ENCODE peak calls at places on chromosomes 13 and 19, in eight cellular contexts. Z is PC-3; X is left ventricle myocardium inferior; S is brain microvascular endothelial cell; B is uterus; M is CD8-positive, alpha-beta T cell; A is mucosa of descending colon; C is dorsolateral prefrontal cortex. L is an unnamed sample.

GRCh38 chr19:30671622-30672051 is 299.5 kb downstream of the ZNF536 start:
- DNase-seq in Z (no peak), X (peak), S (no peak), B (no peak), M (no peak), A (no peak), C (no peak), L (no peak)

GRCh38 chr19:30375651-30376050 is 3.5 kb downstream of the ZNF536 start:
- DNase-seq in Z (no peak), X (no peak), S (no peak), B (no peak), M (no peak), A (no peak), C (no peak), L (no peak)

GRCh38 chr19:33998739-33999345 is 173.5 kb upstream of the LSM14A start:
- DNase-seq in Z (peak), X (no peak), S (no peak), B (no peak), M (no peak), A (no peak), C (no peak), L (peak)

GRCh38 chr13:52726258-52726657 is 13.4 kb downstream of the CNMD start:
- DNase-seq in Z (no peak), X (no peak), S (no peak), B (no peak), M (no peak), A (no peak), C (no peak), L (no peak)

GRCh38 chr13:110340812-110341444 is 33.8 kb downstream of the COL4A2 start:
- DNase-seq in Z (no peak), X (peak), S (peak), B (peak), M (peak), A (peak), C (no peak), L (peak)

GRCh38 chr13:105962080-105962479 is 573.4 kb downstream of the EFNB2 start:
- DNase-seq in Z (no peak), X (no peak), S (no peak), B (no peak), M (no peak), A (no peak), C (no peak), L (no peak)

GRCh38 chr19:38675611-38676010 is 28.2 kb downstream of the ACTN4 start:
- DNase-seq in Z (no peak), X (no peak), S (no peak), B (no peak), M (no peak), A (no peak), C (no peak), L (no peak)

GRCh38 chr13:39501711-39502324 is 101.2 kb downstream of the LHFPL6 start:
- DNase-seq in Z (no peak), X (peak), S (no peak), B (no peak), M (no peak), A (no peak), C (no peak), L (no peak)

GRCh38 chr13:25118371-25118770 is 22.4 kb downstream of the PABPC3 start:
- DNase-seq in Z (no peak), X (no peak), S (no peak), B (no peak), M (no peak), A (no peak), C (no peak), L (no peak)

GRCh38 chr19:43574424-43575155 is 737 bp downstream of the XRCC1 start:
- DNase-seq in Z (no peak), X (no peak), S (peak), B (no peak), M (no peak), A (no peak), C (no peak), L (peak)

GRCh38 chr19:43575955-43576451 is 402 bp downstream of the PINLYP start:
- DNase-seq in Z (no peak), X (no peak), S (no peak), B (no peak), M (no peak), A (peak), C (no peak), L (no peak)

GRCh38 chr19:43578787-43579186 is 3.2 kb downstream of the PINLYP start:
- DNase-seq in Z (no peak), X (no peak), S (no peak), B (no peak), M (no peak), A (no peak), C (no peak), L (no peak)

GRCh38 chr19:43575156-43575950 is at the start of the genes PINLYP and XRCC1:
- DNase-seq in Z (peak), X (peak), S (peak), B (peak), M (peak), A (peak), C (peak), L (peak)

GRCh38 chr19:43576479-43576878 is 878 bp downstream of the PINLYP start:
- DNase-seq in Z (no peak), X (no peak), S (no peak), B (no peak), M (no peak), A (no peak), C (no peak), L (peak)
- H3K4me3 ChIP-seq in Z (no peak), X (no peak), S (no peak), B (no peak), M (no peak), A (no peak), C (no peak), L (peak)

GRCh38 chr19:35090160-35090794 is 25.3 kb upstream of the FXYD3 start:
- DNase-seq in Z (peak), X (no peak), S (peak), B (peak), M (peak), A (no peak), C (no peak), L (peak)

GRCh38 chr19:35088514-35088913 is 27.1 kb upstream of the FXYD3 start:
- DNase-seq in Z (peak), X (no peak), S (peak), B (no peak), M (no peak), A (no peak), C (no peak), L (peak)

GRCh38 chr19:35093430-35093829 is 22.2 kb upstream of the FXYD3 start:
- DNase-seq in Z (no peak), X (no peak), S (no peak), B (no peak), M (no peak), A (no peak), C (no peak), L (no peak)

GRCh38 chr19:35089554-35089953 is 26.1 kb upstream of the FXYD3 start:
- DNase-seq in Z (no peak), X (no peak), S (no peak), B (no peak), M (no peak), A (no peak), C (no peak), L (no peak)

DNA sequence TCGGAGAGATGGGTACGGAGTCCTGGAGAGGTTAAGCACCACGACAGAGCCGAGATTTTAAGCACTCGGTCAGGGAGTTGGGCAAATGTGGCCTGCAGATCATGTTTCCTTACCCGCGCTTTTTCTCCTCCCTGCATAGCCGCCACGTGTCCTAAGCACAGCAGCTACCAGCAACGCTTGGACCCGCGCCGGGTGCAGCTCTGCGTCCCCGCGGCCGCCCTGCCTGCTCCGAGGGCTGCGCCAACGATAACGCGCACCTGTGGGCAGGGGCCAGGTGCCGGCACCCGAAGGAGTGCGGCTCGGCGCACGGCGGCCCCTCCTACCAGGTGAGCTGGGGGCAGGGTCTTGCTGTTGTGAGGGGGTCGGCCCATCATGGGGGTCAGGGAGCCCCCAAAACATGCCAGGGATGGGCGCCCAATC is 24.8 kb upstream of the FXYD3 start:
- DNase-seq in Z (no peak), X (no peak), S (no peak), B (no peak), M (no peak), A (no peak), C (no peak), L (no peak)
- TF ChIP-seq CTCF in Z (no peak), X (no peak), S (no peak), B (no peak), M (peak), A (no peak), C (no peak), L (no peak)

DNA sequence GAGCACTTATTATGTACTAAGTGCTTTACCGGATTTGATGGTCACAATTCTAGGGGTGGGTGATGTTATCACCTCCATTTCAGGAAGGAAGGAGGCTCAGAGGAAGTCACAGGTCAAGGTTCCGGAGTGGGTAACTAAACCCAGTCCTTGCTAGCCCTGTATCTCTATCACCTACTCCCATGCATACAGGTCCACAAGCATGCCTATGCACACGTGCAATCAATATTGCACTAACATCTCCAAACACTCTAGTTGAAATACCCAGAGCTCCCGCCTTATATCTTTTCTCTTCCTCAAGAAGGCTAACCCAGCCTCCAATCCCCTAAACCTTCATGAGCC is 17.8 kb upstream of the FOSB start:
- DNase-seq in Z (no peak), X (no peak), S (no peak), B (no peak), M (peak), A (no peak), C (no peak), L (no peak)
- H3K4me3 ChIP-seq in Z (peak), X (peak), S (peak), B (peak), M (peak), A (peak), C (peak), L (peak)

GRCh38 chr19:41937976-41938375 is 9.7 kb upstream of the ERFL start:
- DNase-seq in Z (no peak), X (no peak), S (no peak), B (no peak), M (no peak), A (no peak), C (no peak), L (no peak)
- TF ChIP-seq CTCF in Z (no peak), X (no peak), S (no peak), B (no peak), M (no peak), A (no peak), C (no peak), L (no peak)

GRCh38 chr13:48594080-48594815 is 59.5 kb upstream of the CYSLTR2 start:
- DNase-seq in Z (no peak), X (no peak), S (no peak), B (no peak), M (no peak), A (no peak), C (no peak), L (no peak)
- H3K4me3 ChIP-seq in Z (no peak), X (no peak), S (no peak), B (no peak), M (no peak), A (no peak), C (no peak), L (no peak)

L was measured in epithelial cell of esophagus.